ENCODE peak calls at places on chromosomes 1 and 21, in five cellular contexts. J is heart right ventricle; F is HTR-8/SVneo; R is NCI-H446; A is stimulated activated CD8-positive, alpha-beta memory T cell treated with anti-CD3 and anti-CD28 coated beads, Interleukin-15, amount 100 ng/mL, for 1 hour. Q is an unnamed sample.

GRCh38 chr1:219808790-219809189 is 119.6 kb downstream of the SLC30A10 start:
- DNase-seq in J (no peak), R (no peak), F (no peak), A (no peak), Q (no peak)

GRCh38 chr1:234613992-234614584 is 4.1 kb upstream of the IRF2BP2 start:
- DNase-seq in F (no peak), R (peak), J (no peak), A (no peak), Q (no peak)

GRCh38 chr1:94385354-94385947 is 32.7 kb upstream of the ABCD3 start:
- DNase-seq in A (no peak), F (no peak), R (no peak), J (no peak), Q (no peak)

GRCh38 chr1:4380564-4381168 is 273.7 kb upstream of the AJAP1 start:
- DNase-seq in J (no peak), F (peak), A (no peak), R (no peak), Q (no peak)

GRCh38 chr1:21247892-21248715 is 42.2 kb downstream of the ECE1 start:
- DNase-seq in A (no peak), R (no peak), J (no peak), F (no peak), Q (no peak)

GRCh38 chr1:167955915-167956314 is 19.0 kb upstream of the MPC2 start:
- DNase-seq in F (no peak), R (no peak), A (no peak), J (no peak), Q (no peak)

GRCh38 chr1:51300270-51300669 is 30.1 kb downstream of the TTC39A start:
- DNase-seq in J (no peak), R (no peak), F (no peak), A (no peak), Q (no peak)

GRCh38 chr21:22880573-22880972 is 1882.4 kb downstream of the NCAM2 start:
- DNase-seq in F (no peak), R (no peak), J (no peak), A (no peak), Q (no peak)

GRCh38 chr21:45975017-45975595 is 6.5 kb upstream of the COL6A1 start:
- DNase-seq in R (no peak), F (no peak), J (peak), A (no peak), Q (peak)

GRCh38 chr1:53685272-53686051 is 53.5 kb downstream of the GLIS1 start:
- DNase-seq in F (peak), R (peak), J (no peak), A (no peak), Q (peak)

GRCh38 chr1:203888807-203889251 is 27.4 kb downstream of the SNRPE start:
- DNase-seq in F (peak), A (no peak), J (no peak), R (no peak), Q (no peak)

GRCh38 chr21:27190601-27191000 is 223.7 kb upstream of the ADAMTS5 start:
- DNase-seq in F (no peak), J (no peak), A (no peak), R (peak), Q (no peak)

GRCh38 chr1:89044970-89045695 is 19.9 kb downstream of the GBP1 start:
- DNase-seq in F (no peak), J (no peak), A (no peak), R (no peak), Q (no peak)

GRCh38 chr1:171566467-171566866 is 55.6 kb upstream of the MYOCOS start:
- DNase-seq in R (peak), J (no peak), F (no peak), A (no peak), Q (no peak)

GRCh38 chr1:99652881-99653281 is 7.0 kb downstream of the PALMD start:
- DNase-seq in A (no peak), J (no peak), F (no peak), R (no peak), Q (no peak)

GRCh38 chr1:169762699-169763098 is 28.8 kb upstream of the SELE start:
- DNase-seq in J (no peak), A (no peak), R (no peak), F (no peak), Q (no peak)

GRCh38 chr1:240258910-240259309 is 167.2 kb downstream of the FMN2 start:
- DNase-seq in J (no peak), R (no peak), A (no peak), F (no peak), Q (no peak)

GRCh38 chr1:232789660-232790059 is 15.6 kb upstream of the MAP10 start:
- DNase-seq in J (no peak), F (no peak), A (no peak), R (no peak), Q (no peak)

GRCh38 chr1:246450485-246451251 is 56.4 kb downstream of the SMYD3 start:
- DNase-seq in A (no peak), J (no peak), F (peak), R (peak), Q (peak)

GRCh38 chr1:24970926-24971530 is 41.0 kb upstream of the RUNX3 start:
- DNase-seq in F (no peak), A (no peak), J (no peak), R (no peak), Q (no peak)

GRCh38 chr1:209130886-209131285 is 452.6 kb upstream of the CAMK1G start:
- DNase-seq in F (no peak), R (no peak), A (no peak), J (no peak), Q (no peak)

GRCh38 chr1:111483166-111483565 is 9.4 kb downstream of the C1orf162 start:
- DNase-seq in F (no peak), J (no peak), A (no peak), R (no peak), Q (no peak)

GRCh38 chr1:28123461-28123961 is 35.1 kb upstream of the EYA3 start:
- DNase-seq in J (no peak), F (no peak), R (no peak), A (no peak), Q (no peak)

GRCh38 chr1:86753700-86754099 is 49.3 kb downstream of the SH3GLB1 start:
- DNase-seq in R (peak), J (no peak), F (no peak), A (no peak), Q (no peak)

GRCh38 chr21:46054447-46054846 is 43.5 kb upstream of the COL6A2 start:
- DNase-seq in F (no peak), A (no peak), J (no peak), R (no peak), Q (peak)

GRCh38 chr1:39952359-39953110 is 2.4 kb upstream of the MFSD2A start:
- DNase-seq in F (no peak), A (no peak), R (no peak), J (no peak), Q (peak)

GRCh38 chr1:22225858-22226584 is 83.1 kb upstream of the WNT4 start:
- DNase-seq in R (no peak), F (no peak), J (no peak), A (no peak), Q (no peak)

GRCh38 chr1:79603862-79604261 is 597.3 kb upstream of the ADGRL4 start:
- DNase-seq in R (no peak), F (no peak), J (no peak), A (no peak), Q (no peak)